ENCODE peak calls at places on chromosome 1, in nine cellular contexts. One of them, this sample, is unnamed.

GRCh38 chr1:9473032-9473792 is 66.1 kb upstream of the SLC25A33 start:
- DNase-seq in SK-N-SH: peak
- DNase-seq in EH: peak
- DNase-seq in Karpas-422: no peak
- DNase-seq in endothelial cell: no peak
- DNase-seq in cardiac muscle cell: no peak
- DNase-seq in stimulated activated naive CD8-positive, alpha-beta T cell treated with anti-CD3 and anti-CD28 coated beads, Interleukin-15, Interleukin-2, amounts not matched to agents 100 U/mL and 50 U/mL, for 24 hours: peak
- DNase-seq in tibial artery: peak
- DNase-seq in EL: peak
- DNase-seq in this sample: peak

GRCh38 chr1:213987876-213988638 is at the start of gene PROX1:
- DNase-seq in endothelial cell: peak
- DNase-seq in cardiac muscle cell: peak
- DNase-seq in EL: peak
- DNase-seq in stimulated activated naive CD8-positive, alpha-beta T cell treated with anti-CD3 and anti-CD28 coated beads, Interleukin-15, Interleukin-2, amounts not matched to agents 100 U/mL and 50 U/mL, for 24 hours: peak
- DNase-seq in tibial artery: peak
- DNase-seq in EH: peak
- DNase-seq in SK-N-SH: peak
- DNase-seq in Karpas-422: peak
- DNase-seq in this sample: peak

GRCh38 chr1:118947790-118948189 is 40.4 kb downstream of the TBX15 start:
- DNase-seq in endothelial cell: no peak
- DNase-seq in EL: peak
- DNase-seq in tibial artery: no peak
- DNase-seq in Karpas-422: no peak
- DNase-seq in SK-N-SH: no peak
- DNase-seq in cardiac muscle cell: no peak
- DNase-seq in EH: peak
- DNase-seq in stimulated activated naive CD8-positive, alpha-beta T cell treated with anti-CD3 and anti-CD28 coated beads, Interleukin-15, Interleukin-2, amounts not matched to agents 100 U/mL and 50 U/mL, for 24 hours: no peak
- DNase-seq in this sample: peak

GRCh38 chr1:105087496-105087895 is 1337.8 kb downstream of the AMY1C start:
- DNase-seq in Karpas-422: no peak
- DNase-seq in tibial artery: no peak
- DNase-seq in stimulated activated naive CD8-positive, alpha-beta T cell treated with anti-CD3 and anti-CD28 coated beads, Interleukin-15, Interleukin-2, amounts not matched to agents 100 U/mL and 50 U/mL, for 24 hours: no peak
- DNase-seq in EL: no peak
- DNase-seq in cardiac muscle cell: no peak
- DNase-seq in endothelial cell: no peak
- DNase-seq in EH: no peak
- DNase-seq in SK-N-SH: no peak
- DNase-seq in this sample: peak

GRCh38 chr1:179206817-179207216 is 22.7 kb downstream of the ABL2 start:
- DNase-seq in EL: no peak
- DNase-seq in EH: no peak
- DNase-seq in stimulated activated naive CD8-positive, alpha-beta T cell treated with anti-CD3 and anti-CD28 coated beads, Interleukin-15, Interleukin-2, amounts not matched to agents 100 U/mL and 50 U/mL, for 24 hours: no peak
- DNase-seq in endothelial cell: no peak
- DNase-seq in SK-N-SH: no peak
- DNase-seq in cardiac muscle cell: no peak
- DNase-seq in Karpas-422: no peak
- DNase-seq in tibial artery: no peak
- DNase-seq in this sample: no peak

GRCh38 chr1:87091425-87091824 is 177.0 kb downstream of the HS2ST1 start:
- DNase-seq in stimulated activated naive CD8-positive, alpha-beta T cell treated with anti-CD3 and anti-CD28 coated beads, Interleukin-15, Interleukin-2, amounts not matched to agents 100 U/mL and 50 U/mL, for 24 hours: no peak
- DNase-seq in EH: no peak
- DNase-seq in tibial artery: no peak
- DNase-seq in SK-N-SH: no peak
- DNase-seq in cardiac muscle cell: no peak
- DNase-seq in EL: no peak
- DNase-seq in Karpas-422: no peak
- DNase-seq in endothelial cell: no peak
- DNase-seq in this sample: no peak

GRCh38 chr1:236066828-236067386 is 2.0 kb upstream of the NID1 start:
- DNase-seq in EL: no peak
- DNase-seq in stimulated activated naive CD8-positive, alpha-beta T cell treated with anti-CD3 and anti-CD28 coated beads, Interleukin-15, Interleukin-2, amounts not matched to agents 100 U/mL and 50 U/mL, for 24 hours: peak
- DNase-seq in Karpas-422: no peak
- DNase-seq in EH: peak
- DNase-seq in tibial artery: peak
- DNase-seq in cardiac muscle cell: peak
- DNase-seq in SK-N-SH: no peak
- DNase-seq in endothelial cell: no peak
- DNase-seq in this sample: no peak

GRCh38 chr1:28428990-28429520 is 59.5 kb downstream of the PHACTR4 start:
- DNase-seq in stimulated activated naive CD8-positive, alpha-beta T cell treated with anti-CD3 and anti-CD28 coated beads, Interleukin-15, Interleukin-2, amounts not matched to agents 100 U/mL and 50 U/mL, for 24 hours: no peak
- DNase-seq in EL: no peak
- DNase-seq in SK-N-SH: no peak
- DNase-seq in tibial artery: no peak
- DNase-seq in endothelial cell: no peak
- DNase-seq in EH: no peak
- DNase-seq in Karpas-422: no peak
- DNase-seq in cardiac muscle cell: no peak
- DNase-seq in this sample: no peak

GRCh38 chr1:65442442-65442841 is 22.0 kb downstream of the LEPR start:
- DNase-seq in endothelial cell: no peak
- DNase-seq in EH: no peak
- DNase-seq in EL: no peak
- DNase-seq in cardiac muscle cell: no peak
- DNase-seq in stimulated activated naive CD8-positive, alpha-beta T cell treated with anti-CD3 and anti-CD28 coated beads, Interleukin-15, Interleukin-2, amounts not matched to agents 100 U/mL and 50 U/mL, for 24 hours: no peak
- DNase-seq in tibial artery: no peak
- DNase-seq in Karpas-422: no peak
- DNase-seq in SK-N-SH: no peak
- DNase-seq in this sample: no peak

GRCh38 chr1:51519857-51520699 is 1.0 kb upstream of the EPS15 start:
- DNase-seq in EH: peak
- DNase-seq in cardiac muscle cell: no peak
- DNase-seq in Karpas-422: no peak
- DNase-seq in SK-N-SH: no peak
- DNase-seq in endothelial cell: no peak
- DNase-seq in EL: peak
- DNase-seq in tibial artery: no peak
- DNase-seq in stimulated activated naive CD8-positive, alpha-beta T cell treated with anti-CD3 and anti-CD28 coated beads, Interleukin-15, Interleukin-2, amounts not matched to agents 100 U/mL and 50 U/mL, for 24 hours: no peak
- DNase-seq in this sample: peak

GRCh38 chr1:183080406-183080805 is 57.2 kb downstream of the LAMC1 start:
- DNase-seq in tibial artery: no peak
- DNase-seq in EL: peak
- DNase-seq in stimulated activated naive CD8-positive, alpha-beta T cell treated with anti-CD3 and anti-CD28 coated beads, Interleukin-15, Interleukin-2, amounts not matched to agents 100 U/mL and 50 U/mL, for 24 hours: no peak
- DNase-seq in Karpas-422: no peak
- DNase-seq in endothelial cell: no peak
- DNase-seq in EH: peak
- DNase-seq in SK-N-SH: peak
- DNase-seq in cardiac muscle cell: no peak
- DNase-seq in this sample: peak

GRCh38 chr1:156866679-156867015 is 6.0 kb downstream of the NTRK1 start:
- DNase-seq in cardiac muscle cell: peak
- DNase-seq in tibial artery: no peak
- DNase-seq in stimulated activated naive CD8-positive, alpha-beta T cell treated with anti-CD3 and anti-CD28 coated beads, Interleukin-15, Interleukin-2, amounts not matched to agents 100 U/mL and 50 U/mL, for 24 hours: no peak
- DNase-seq in EH: no peak
- DNase-seq in Karpas-422: no peak
- DNase-seq in endothelial cell: no peak
- DNase-seq in SK-N-SH: no peak
- DNase-seq in EL: no peak
- DNase-seq in this sample: no peak

GRCh38 chr1:154182342-154183044 is 9.4 kb downstream of the TPM3 start:
- DNase-seq in Karpas-422: peak
- DNase-seq in EL: peak
- DNase-seq in cardiac muscle cell: peak
- DNase-seq in tibial artery: peak
- DNase-seq in stimulated activated naive CD8-positive, alpha-beta T cell treated with anti-CD3 and anti-CD28 coated beads, Interleukin-15, Interleukin-2, amounts not matched to agents 100 U/mL and 50 U/mL, for 24 hours: peak
- DNase-seq in SK-N-SH: peak
- DNase-seq in endothelial cell: peak
- DNase-seq in EH: peak
- DNase-seq in this sample: peak

This sample was measured in foreskin fibroblast.